ENCODE peak calls at places on chromosome 21, in four cellular contexts. A, T, M and P are unnamed samples.

GRCh38 chr21:46347791-46348381 is 23.9 kb downstream of the PCNT start:
- DNase-seq in A (no peak), T (peak; percentile 53), M (peak; percentile 43), P (peak; percentile 14)

GRCh38 chr21:26717146-26717739 is 128.0 kb downstream of the ADAMTS1 start:
- DNase-seq in A (peak; percentile 54), T (peak; percentile 49), M (peak; percentile 24), P (peak; percentile 52)

GRCh38 chr21:34807146-34807880 is 138.5 kb downstream of the CLIC6 start:
- DNase-seq in A (peak; percentile 99), T (peak; percentile 97), M (no peak), P (peak; percentile 95)

GRCh38 chr21:26844258-26845065 is 747 bp downstream of the ADAMTS1 start:
- DNase-seq in A (peak; percentile 65), T (peak; percentile 76), M (no peak), P (peak; percentile 53)

GRCh38 chr21:29737188-29737587 is 202.6 kb downstream of the GRIK1 start:
- DNase-seq in A (peak; percentile 6), T (no peak), M (no peak), P (no peak)

GRCh38 chr21:26389971-26390641 is 183.0 kb downstream of the CYYR1 start:
- DNase-seq in A (peak; percentile 58), T (peak; percentile 86), M (no peak), P (peak; percentile 41)

GRCh38 chr21:32807717-32808380 is 36.3 kb upstream of the PAXBP1 start:
- DNase-seq in A (peak; percentile 24), T (peak; percentile 84), M (no peak), P (peak; percentile 54)

GRCh38 chr21:45747802-45748445 is 104.4 kb downstream of the PCBP3 start:
- DNase-seq in A (no peak), T (peak; percentile 90), M (no peak), P (peak; percentile 37)

GRCh38 chr21:46202592-46203202 is 18.4 kb upstream of the SPATC1L start:
- DNase-seq in A (no peak), T (no peak), M (no peak), P (no peak)

GRCh38 chr21:31132574-31133242 is 94.4 kb upstream of the KRTAP19-8 start:
- DNase-seq in A (peak; percentile 76), T (peak; percentile 47), M (no peak), P (peak; percentile 28)

GRCh38 chr21:31952828-31953227 is 80.0 kb downstream of the HUNK start:
- DNase-seq in A (no peak), T (no peak), M (no peak), P (no peak)

GRCh38 chr21:28142692-28143091 is 850.0 kb downstream of the LTN1 start:
- DNase-seq in A (peak; percentile 74), T (peak; percentile 82), M (no peak), P (peak; percentile 59)

GRCh38 chr21:28644762-28645161 is 347.9 kb downstream of the LTN1 start:
- DNase-seq in A (no peak), T (peak; percentile 52), M (no peak), P (no peak)

GRCh38 chr21:16124397-16125130 is 394.8 kb downstream of the USP25 start:
- DNase-seq in A (peak; percentile 92), T (peak; percentile 90), M (no peak), P (peak; percentile 94)

GRCh38 chr21:26961704-26962103 is 5.2 kb downstream of the ADAMTS5 start:
- DNase-seq in A (no peak), T (peak; percentile 23), M (no peak), P (no peak)

GRCh38 chr21:25561668-25562641 is 45.3 kb downstream of the MRPL39 start:
- DNase-seq in A (peak; percentile 74), T (peak; percentile 86), M (peak; percentile 54), P (peak; percentile 73)

GRCh38 chr21:41168391-41169257 is 664 bp downstream of the BACE2 start:
- DNase-seq in A (peak; percentile 51), T (peak; percentile 79), M (no peak), P (peak; percentile 65)

GRCh38 chr21:46381521-46381920 is 57.6 kb downstream of the PCNT start:
- DNase-seq in A (no peak), T (no peak), M (no peak), P (no peak)

GRCh38 chr21:25582888-25583287 is 24.4 kb downstream of the MRPL39 start:
- DNase-seq in A (no peak), T (no peak), M (no peak), P (no peak)

GRCh38 chr21:27104749-27105439 is 138.0 kb upstream of the ADAMTS5 start:
- DNase-seq in A (peak; percentile 40), T (peak; percentile 54), M (no peak), P (peak; percentile 18)

GRCh38 chr21:42214081-42214750 is 4.7 kb upstream of the ABCG1 start:
- DNase-seq in A (no peak), T (no peak), M (no peak), P (no peak)

GRCh38 chr21:27260728-27261127 is 293.8 kb upstream of the ADAMTS5 start:
- DNase-seq in A (no peak), T (no peak), M (no peak), P (no peak)

GRCh38 chr21:25834376-25834775 is 99.6 kb downstream of the GABPA start:
- DNase-seq in A (no peak), T (no peak), M (no peak), P (no peak)

GRCh38 chr21:31670065-31670464 is 10.6 kb downstream of the SOD1 start:
- DNase-seq in A (no peak), T (no peak), M (no peak), P (no peak)

GRCh38 chr21:32597205-32597604 is 11.9 kb upstream of the TCP10L start:
- DNase-seq in A (peak; percentile 74), T (peak; percentile 97), M (no peak), P (peak; percentile 86)

GRCh38 chr21:41571938-41572510 is 64.1 kb upstream of the TMPRSS2 start:
- DNase-seq in A (no peak), T (no peak), M (peak; percentile 2), P (no peak)

GRCh38 chr21:32520885-32521735 is 64.2 kb downstream of the TCP10L start:
- DNase-seq in A (peak; percentile 98), T (peak; percentile 98), M (no peak), P (peak; percentile 99)

GRCh38 chr21:31557421-31557955 is 102.0 kb upstream of the SOD1 start:
- DNase-seq in A (no peak), T (no peak), M (no peak), P (no peak)

GRCh38 chr21:24023936-24024335 is 1583.3 kb downstream of the MRPL39 start:
- DNase-seq in A (no peak), T (no peak), M (no peak), P (no peak)

GRCh38 chr21:28746166-28746565 is 246.5 kb downstream of the LTN1 start:
- DNase-seq in A (no peak), T (no peak), M (no peak), P (no peak)

GRCh38 chr21:16624468-16625102 is 888.3 kb upstream of the CXADR start:
- DNase-seq in A (no peak), T (no peak), M (no peak), P (no peak)

GRCh38 chr21:29390778-29391177 is 92.1 kb downstream of the BACH1 start:
- DNase-seq in A (no peak), T (no peak), M (no peak), P (no peak)

GRCh38 chr21:25507522-25507921 is 99.8 kb downstream of the MRPL39 start:
- DNase-seq in A (peak; percentile 39), T (peak; percentile 6), M (no peak), P (no peak)

GRCh38 chr21:35051287-35051818 is 2.3 kb upstream of the RUNX1 start:
- DNase-seq in A (peak; percentile 76), T (peak; percentile 97), M (peak; percentile 92), P (peak; percentile 92)

GRCh38 chr21:41669533-41669830 is 97.4 kb downstream of the RIPK4 start:
- DNase-seq in A (no peak), T (no peak), M (no peak), P (no peak)

GRCh38 chr21:46226920-46227599 is 1.5 kb downstream of the LSS start:
- DNase-seq in A (peak; percentile 88), T (peak; percentile 59), M (peak; percentile 18), P (peak; percentile 94)

GRCh38 chr21:43332872-43333300 is 94.0 kb downstream of the SIK1 start:
- DNase-seq in A (peak; percentile 59), T (no peak), M (no peak), P (peak; percentile 52)

GRCh38 chr21:43331962-43332458 is 94.9 kb downstream of the SIK1 start:
- DNase-seq in A (peak; percentile 97), T (peak; percentile 52), M (no peak), P (peak; percentile 96)

GRCh38 chr21:43332461-43332860 is 94.5 kb downstream of the SIK1 start:
- DNase-seq in A (no peak), T (no peak), M (no peak), P (no peak)

GRCh38 chr21:43334214-43334958 is 92.5 kb downstream of the SIK1 start:
- DNase-seq in A (no peak), T (no peak), M (no peak), P (no peak)

GRCh38 chr21:43333301-43334062 is 93.4 kb downstream of the SIK1 start:
- DNase-seq in A (peak; percentile 89), T (peak; percentile 99), M (no peak), P (peak; percentile 93)
- H3K4me3 ChIP-seq in A (peak overlapping the region; percentile 16), T (peak overlapping the region; percentile 49), M (no peak overlapping the region), P (peak overlapping the region; percentile 12)

DNA sequence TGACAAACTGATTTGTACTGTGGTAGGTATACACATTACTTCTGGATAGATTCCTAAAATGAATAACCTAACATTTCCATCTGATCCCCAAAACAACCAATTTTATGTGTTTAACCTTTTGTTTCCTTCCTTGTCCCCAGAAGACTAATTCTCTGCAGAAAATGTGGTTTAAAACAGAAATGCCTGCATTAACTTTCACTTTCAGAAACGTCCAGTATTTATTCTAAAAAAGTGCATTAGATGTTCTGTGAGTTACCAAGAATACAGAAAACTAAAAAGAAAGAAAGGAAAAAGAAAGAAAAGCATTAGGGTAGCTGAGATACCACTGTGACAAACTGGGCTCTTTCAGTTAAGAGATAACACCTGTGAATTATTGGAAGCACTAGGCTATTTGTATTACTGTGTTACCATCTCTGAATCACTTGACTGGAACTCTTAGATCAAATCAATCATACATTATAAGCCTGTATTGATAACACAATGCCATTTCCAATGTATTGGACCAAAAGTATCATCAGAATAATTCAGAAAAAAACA is 177.7 kb downstream of the NCAM2 start:
- DNase-seq in A (no peak), T (no peak), M (no peak), P (no peak)
- H3K4me3 ChIP-seq in A (peak overlapping the region; percentile 30), T (peak overlapping the region; percentile 25), M (no peak overlapping the region), P (no peak overlapping the region)

GRCh38 chr21:39453571-39454179 is 1.9 kb downstream of the SH3BGR start:
- DNase-seq in A (no peak), T (no peak), M (no peak), P (no peak)
- H3K4me3 ChIP-seq in A (no peak overlapping the region), T (no peak overlapping the region), M (no peak overlapping the region), P (no peak overlapping the region)

GRCh38 chr21:14690886-14691285 is 144.8 kb upstream of the SAMSN1 start:
- DNase-seq in A (peak; percentile 21), T (peak; percentile 2), M (no peak), P (peak; percentile 9)
- H3K4me3 ChIP-seq in A (no peak overlapping the region), T (no peak overlapping the region), M (no peak overlapping the region), P (no peak overlapping the region)

DNA sequence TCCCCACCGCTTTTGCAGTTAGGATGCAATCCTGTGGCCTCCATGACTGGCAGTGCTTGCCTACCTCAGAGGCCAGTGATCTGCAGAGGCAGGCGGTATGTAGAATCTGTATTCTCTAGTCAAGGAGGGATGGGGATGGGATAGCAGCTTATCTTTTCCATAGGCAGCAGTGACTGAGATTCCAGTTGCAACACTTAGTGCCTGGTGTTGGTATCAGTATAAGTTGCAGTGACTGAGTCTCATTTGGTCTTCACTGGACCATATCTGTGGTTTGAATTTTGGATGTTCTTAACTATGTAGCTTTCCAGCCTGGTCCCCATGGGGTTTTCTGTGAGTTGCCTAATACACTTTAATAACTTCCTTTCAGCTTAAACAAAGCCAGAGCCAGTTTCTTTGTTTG is 16.5 kb downstream of the DYRK1A start:
- DNase-seq in A (peak; percentile 28), T (no peak), M (peak; percentile 10), P (peak; percentile 56)
- H3K4me3 ChIP-seq in A (no peak overlapping the region), T (no peak overlapping the region), M (no peak overlapping the region), P (no peak overlapping the region)

GRCh38 chr21:36385909-36386642 is 884 bp downstream of the CHAF1B start:
- DNase-seq in A (peak; percentile 13), T (peak; percentile 48), M (no peak), P (peak; percentile 14)
- H3K4me3 ChIP-seq in A (peak overlapping the region; percentile 64), T (peak overlapping the region; percentile 84), M (peak overlapping the region; percentile 84), P (peak overlapping the region; percentile 60)